ENCODE peak calls at places on chromosome 11, in six cellular contexts. Y is BE2C, D is cardiac muscle cell, J is neural progenitor cell, R is lower leg skin, I is HFF-Myc. A is an unnamed sample.

GRCh38 chr11:74134661-74135515 is 35.9 kb downstream of the C2CD3 start:
- DNase-seq in Y (no peak), D (no peak), J (no peak), R (no peak), I (no peak), A (no peak)

GRCh38 chr11:96065379-96065778 is 141.5 kb upstream of the MTMR2 start:
- DNase-seq in Y (no peak), D (no peak), J (no peak), R (no peak), I (no peak), A (no peak)

GRCh38 chr11:70399681-70400112 is 1.4 kb downstream of the CTTN start:
- DNase-seq in Y (no peak), D (peak), J (peak), R (peak), I (peak), A (peak)

GRCh38 chr11:7612056-7612660 is 61.1 kb downstream of the CYB5R2 start:
- DNase-seq in Y (no peak), D (no peak), J (no peak), R (no peak), I (no peak), A (no peak)

GRCh38 chr11:84800755-84801346 is 826.3 kb downstream of the DLG2 start:
- DNase-seq in Y (no peak), D (peak), J (peak), R (no peak), I (peak), A (peak)

GRCh38 chr11:109026891-109027489 is 362.1 kb downstream of the DDX10 start:
- DNase-seq in Y (no peak), D (no peak), J (no peak), R (no peak), I (no peak), A (peak)

GRCh38 chr11:26474401-26474800 is 97.7 kb downstream of the MUC15 start:
- DNase-seq in Y (no peak), D (no peak), J (no peak), R (no peak), I (no peak), A (no peak)

GRCh38 chr11:121652982-121653381 is 200.2 kb upstream of the SORL1-AS1 start:
- DNase-seq in Y (peak), D (peak), J (peak), R (no peak), I (no peak), A (peak)

GRCh38 chr11:1307163-1307870 is 2.1 kb downstream of the TOLLIP start:
- DNase-seq in Y (no peak), D (no peak), J (no peak), R (no peak), I (no peak), A (no peak)

GRCh38 chr11:15969701-15970329 is 386.5 kb downstream of the SOX6 start:
- DNase-seq in Y (no peak), D (peak), J (no peak), R (no peak), I (peak), A (peak)

GRCh38 chr11:2577071-2578005 is 122.5 kb downstream of the KCNQ1OT1 start:
- DNase-seq in Y (peak), D (no peak), J (no peak), R (peak), I (no peak), A (no peak)

GRCh38 chr11:2740275-2740940 is 40.6 kb upstream of the KCNQ1OT1 start:
- DNase-seq in Y (no peak), D (no peak), J (no peak), R (no peak), I (no peak), A (no peak)

GRCh38 chr11:42542336-42542735 is 769.5 kb upstream of the API5 start:
- DNase-seq in Y (no peak), D (no peak), J (no peak), R (no peak), I (no peak), A (no peak)

GRCh38 chr11:86637976-86638375 is 34.4 kb downstream of the ME3 start:
- DNase-seq in Y (no peak), D (no peak), J (no peak), R (no peak), I (no peak), A (no peak)

GRCh38 chr11:76642341-76642740 is 28.2 kb downstream of the LRRC32 start:
- DNase-seq in Y (no peak), D (no peak), J (no peak), R (peak), I (no peak), A (no peak)

GRCh38 chr11:94171693-94172440 is 43.2 kb downstream of the PANX1 start:
- DNase-seq in Y (peak), D (peak), J (peak), R (no peak), I (no peak), A (peak)

GRCh38 chr11:124446926-124447325 is 1.4 kb upstream of the OR8B8 start:
- DNase-seq in Y (no peak), D (peak), J (no peak), R (no peak), I (no peak), A (peak)

GRCh38 chr11:114353448-114353847 is 46.9 kb downstream of the C11orf71 start:
- DNase-seq in Y (no peak), D (no peak), J (no peak), R (no peak), I (no peak), A (no peak)

GRCh38 chr11:8808226-8808585 is 102.8 kb upstream of the AKIP1 start:
- DNase-seq in Y (no peak), D (no peak), J (no peak), R (no peak), I (no peak), A (no peak)

GRCh38 chr11:65434667-65435179 is 12.1 kb downstream of the NEAT1 start:
- DNase-seq in Y (no peak), D (no peak), J (no peak), R (peak), I (no peak), A (peak)

GRCh38 chr11:66978717-66979116 is 3.6 kb downstream of the C11orf86 start:
- DNase-seq in Y (no peak), D (no peak), J (no peak), R (no peak), I (no peak), A (no peak)

GRCh38 chr11:115699733-115700132 is 195.5 kb upstream of the CADM1 start:
- DNase-seq in Y (no peak), D (peak), J (no peak), R (no peak), I (no peak), A (no peak)

GRCh38 chr11:62694455-62695167 is 5.3 kb upstream of the LRRN4CL start:
- DNase-seq in Y (peak), D (peak), J (peak), R (peak), I (peak), A (peak)

GRCh38 chr11:44979536-44980399 is 29.1 kb upstream of the TP53I11 start:
- DNase-seq in Y (no peak), D (no peak), J (peak), R (no peak), I (no peak), A (peak)

GRCh38 chr11:120682026-120682649 is 170.6 kb downstream of the GRIK4 start:
- DNase-seq in Y (no peak), D (no peak), J (peak), R (no peak), I (no peak), A (no peak)

GRCh38 chr11:69373251-69373635 is 79.3 kb downstream of the MYEOV start:
- DNase-seq in Y (no peak), D (no peak), J (no peak), R (peak), I (no peak), A (no peak)

GRCh38 chr11:75155570-75156422 is 4.9 kb downstream of the SLCO2B1 start:
- DNase-seq in Y (peak), D (peak), J (no peak), R (no peak), I (no peak), A (peak)

GRCh38 chr11:100629671-100630070 is 57.4 kb upstream of the ARHGAP42 start:
- DNase-seq in Y (peak), D (no peak), J (no peak), R (no peak), I (no peak), A (peak)

GRCh38 chr11:64998690-64999431 is 2.1 kb upstream of the BATF2 start:
- DNase-seq in Y (no peak), D (no peak), J (no peak), R (no peak), I (no peak), A (no peak)

GRCh38 chr11:83044958-83045712 is 26.6 kb downstream of the RAB30 start:
- DNase-seq in Y (no peak), D (peak), J (no peak), R (no peak), I (peak), A (peak)

GRCh38 chr11:32331098-32331497 is 104.2 kb downstream of the WT1 start:
- DNase-seq in Y (no peak), D (peak), J (no peak), R (no peak), I (no peak), A (peak)

GRCh38 chr11:128765104-128765503 is 71.2 kb downstream of the FLI1 start:
- DNase-seq in Y (no peak), D (no peak), J (no peak), R (no peak), I (no peak), A (no peak)

GRCh38 chr11:46315033-46315738 is 32.1 kb upstream of the DGKZ start:
- DNase-seq in Y (peak), D (peak), J (peak), R (peak), I (no peak), A (peak)

GRCh38 chr11:46322759-46323158 is 24.5 kb upstream of the DGKZ start:
- DNase-seq in Y (no peak), D (peak), J (peak), R (no peak), I (no peak), A (peak)

GRCh38 chr11:46321757-46322156 is 25.5 kb upstream of the DGKZ start:
- DNase-seq in Y (no peak), D (peak), J (no peak), R (no peak), I (no peak), A (peak)

GRCh38 chr11:46315783-46316563 is 31.3 kb upstream of the DGKZ start:
- DNase-seq in Y (peak), D (peak), J (no peak), R (no peak), I (no peak), A (no peak)

GRCh38 chr11:46319074-46319453 is 28.2 kb upstream of the DGKZ start:
- DNase-seq in Y (no peak), D (no peak), J (no peak), R (no peak), I (no peak), A (no peak)
- H3K4me3 ChIP-seq in Y (no peak), D (no peak), J (no peak), R (no peak), I (no peak), A (no peak)

DNA sequence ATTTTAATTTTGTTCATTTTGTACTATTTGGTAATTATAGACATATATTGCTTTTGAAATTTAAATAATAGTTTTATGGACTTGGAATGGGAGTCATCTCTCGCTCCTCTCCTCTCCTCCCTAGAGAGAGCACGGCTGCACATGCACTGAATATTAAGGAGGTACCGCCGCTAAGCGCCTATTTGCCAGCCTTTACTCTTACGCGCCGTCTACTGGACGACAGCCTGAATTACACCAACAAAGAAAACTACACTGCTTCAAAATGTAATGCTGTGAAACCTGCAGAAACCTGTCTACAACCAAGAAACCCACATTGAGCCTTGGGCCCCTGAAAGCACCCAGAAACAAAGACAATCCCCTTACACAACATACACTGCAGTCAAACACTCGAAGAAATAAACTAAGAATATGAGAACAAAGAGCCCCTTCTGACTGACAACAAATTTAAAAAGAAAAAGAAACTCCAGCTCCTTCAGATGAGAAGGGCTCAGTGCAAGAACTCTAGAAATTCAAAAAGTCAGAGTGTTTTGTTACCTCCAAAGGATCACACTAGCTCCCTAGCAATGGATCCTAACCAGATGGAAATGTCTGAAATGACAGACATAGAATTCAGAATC is 737.2 kb downstream of the LRRC4C start:
- DNase-seq in Y (peak), D (peak), J (peak), R (no peak), I (no peak), A (peak)
- TF ChIP-seq CTCF in Y (peak), D (peak), J (peak), R (no peak), I (peak), A (peak)

GRCh38 chr11:117874253-117874909 is 2.1 kb downstream of the FXYD6 start:
- DNase-seq in Y (no peak), D (no peak), J (peak), R (peak), I (no peak), A (no peak)
- H3K4me3 ChIP-seq in Y (peak), D (peak), J (peak), R (no peak), I (no peak), A (no peak)

GRCh38 chr11:131666617-131667016 is 296.2 kb downstream of the NTM start:
- DNase-seq in Y (no peak), D (no peak), J (no peak), R (no peak), I (no peak), A (no peak)
- TF ChIP-seq CTCF in Y (no peak), D (no peak), J (no peak), R (no peak), I (no peak), A (no peak)

DNA sequence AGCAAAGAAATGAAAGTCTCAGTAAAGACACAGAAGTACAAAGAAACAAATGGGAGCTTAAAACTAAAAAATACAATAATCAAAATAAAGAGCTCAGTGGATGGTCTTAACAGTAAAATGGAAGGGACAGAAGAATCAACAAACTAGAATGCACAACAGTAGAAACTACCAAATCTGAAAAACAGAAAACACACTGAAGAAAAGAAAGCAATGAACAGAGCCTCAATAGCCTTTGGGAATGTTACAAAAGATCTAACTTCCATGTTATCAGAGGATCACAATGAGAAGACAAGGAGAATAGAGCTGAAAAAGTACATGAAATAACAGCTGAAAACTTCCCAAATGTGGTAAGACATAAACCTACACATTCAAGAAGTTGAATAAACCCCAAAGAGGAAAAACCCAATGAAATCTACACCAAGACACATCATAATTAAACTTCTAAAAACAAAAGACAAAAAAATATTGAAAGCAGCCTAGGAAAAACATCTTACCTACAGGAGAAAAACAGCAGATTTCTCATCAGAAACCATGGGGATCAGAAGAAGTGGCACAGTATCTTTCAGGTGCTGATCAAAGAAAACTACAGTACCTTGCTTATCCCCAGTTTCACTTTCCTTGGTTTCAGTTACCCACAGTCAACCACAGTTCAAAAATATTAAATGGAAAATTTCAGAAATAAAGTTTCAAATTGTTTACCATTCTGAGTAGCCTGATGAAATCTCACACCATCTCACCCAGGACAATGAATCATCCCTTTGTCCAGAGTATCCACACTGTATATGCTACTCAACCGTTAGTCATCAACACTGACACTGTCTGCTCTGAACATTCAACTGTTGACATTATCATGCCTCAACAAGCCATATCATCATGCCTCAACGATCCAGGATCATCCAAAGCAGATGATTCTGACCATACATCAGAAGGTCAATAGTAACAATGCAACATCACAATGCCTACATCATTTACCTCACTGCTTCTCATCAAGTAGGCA is 22.2 kb downstream of the RRAS2 start:
- DNase-seq in Y (no peak), D (peak), J (no peak), R (no peak), I (peak), A (peak)
- H3K4me3 ChIP-seq in Y (no peak), D (no peak), J (no peak), R (no peak), I (no peak), A (no peak)

GRCh38 chr11:47980907-47981621 is 705 bp downstream of the PTPRJ start:
- DNase-seq in Y (peak), D (peak), J (peak), R (peak), I (no peak), A (peak)
- TF ChIP-seq CTCF in Y (no peak), D (peak), J (peak), R (no peak), I (no peak), A (no peak)

GRCh38 chr11:133078591-133079179 is 453.6 kb downstream of the OPCML start:
- DNase-seq in Y (peak), D (peak), J (peak), R (no peak), I (no peak), A (peak)
- H3K4me3 ChIP-seq in Y (no peak), D (no peak), J (no peak), R (no peak), I (no peak), A (no peak)

DNA sequence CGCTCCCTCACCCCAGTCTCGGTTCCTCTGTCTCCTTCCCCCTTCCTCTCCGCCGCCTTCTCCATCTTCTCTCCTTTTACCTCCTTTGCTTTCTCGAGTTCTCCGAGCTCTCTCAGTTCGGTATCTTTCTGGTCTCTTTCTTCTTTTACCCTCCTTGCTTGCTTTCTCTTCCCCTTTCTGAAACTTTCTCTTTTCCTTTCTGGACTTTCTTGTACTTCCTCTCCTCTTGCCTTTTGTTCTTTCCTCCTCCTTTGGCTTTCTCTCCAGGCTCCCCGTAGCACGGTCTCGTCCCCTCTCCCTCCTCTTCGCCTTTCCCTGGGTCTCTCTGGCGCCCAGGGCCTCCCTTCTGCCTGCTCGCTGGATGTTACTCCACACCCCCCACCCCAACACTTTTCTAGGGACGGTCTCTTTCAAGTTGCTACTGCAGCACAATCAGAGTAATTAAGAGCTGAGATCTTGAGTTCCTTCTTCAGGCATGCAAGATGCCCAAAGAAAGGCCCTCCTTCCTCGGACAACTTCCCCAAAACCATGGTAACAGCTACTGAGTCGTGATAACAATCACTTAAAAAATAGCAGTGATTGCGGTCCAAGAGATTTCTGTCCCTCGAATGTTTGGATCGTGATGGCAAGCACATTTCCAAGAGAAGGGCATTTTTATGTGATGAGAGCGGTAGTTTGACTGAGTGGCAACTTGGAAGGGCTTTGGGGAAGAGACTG is 487 bp upstream of the TENM4 start:
- DNase-seq in Y (no peak), D (no peak), J (peak), R (no peak), I (no peak), A (no peak)
- TF ChIP-seq CTCF in Y (no peak), D (no peak), J (no peak), R (no peak), I (no peak), A (no peak)